ENCODE peak calls at places on chromosomes 7 and 10, in four cellular contexts. One of them, this sample, is unnamed. For H3K4me1, the result is how much of the 10 kb centered on the place peaks cover.

GRCh38 chr7:106569500-106569929 is 91.4 kb downstream of the CCDC71L start:
- DNase-seq in ovary: no peak
- DNase-seq in Peyer's patch: no peak
- DNase-seq in BE2C: no peak
- DNase-seq in this sample: no peak

GRCh38 chr10:77287647-77288120 is 349.9 kb downstream of the KCNMA1 start:
- DNase-seq in ovary: no peak
- DNase-seq in Peyer's patch: no peak
- DNase-seq in BE2C: no peak
- DNase-seq in this sample: no peak

GRCh38 chr7:19982841-19983835 is 209.7 kb upstream of the TMEM196 start:
- DNase-seq in ovary: peak
- DNase-seq in Peyer's patch: peak
- DNase-seq in BE2C: peak
- DNase-seq in this sample: peak

GRCh38 chr10:49410365-49411074 is 14.6 kb upstream of the DRGX start:
- DNase-seq in ovary: no peak
- DNase-seq in Peyer's patch: no peak
- DNase-seq in BE2C: no peak
- DNase-seq in this sample: no peak

GRCh38 chr10:42933454-42934340 is 143.2 kb upstream of the RET start:
- DNase-seq in ovary: no peak
- DNase-seq in Peyer's patch: peak
- DNase-seq in BE2C: peak
- DNase-seq in this sample: no peak

GRCh38 chr7:29920491-29920890 is 69.1 kb downstream of the SCRN1 start:
- DNase-seq in ovary: no peak
- DNase-seq in Peyer's patch: no peak
- DNase-seq in BE2C: no peak
- DNase-seq in this sample: no peak

GRCh38 chr7:25095516-25096345 is 29.3 kb downstream of the CYCS start:
- DNase-seq in ovary: no peak
- DNase-seq in Peyer's patch: no peak
- DNase-seq in BE2C: no peak
- DNase-seq in this sample: no peak

GRCh38 chr7:100222445-100223132 is 2.8 kb downstream of the PVRIG start:
- DNase-seq in ovary: no peak
- DNase-seq in Peyer's patch: no peak
- DNase-seq in BE2C: no peak
- DNase-seq in this sample: no peak

GRCh38 chr10:48377751-48378585 is 71.5 kb downstream of the MAPK8 start:
- DNase-seq in ovary: no peak
- DNase-seq in Peyer's patch: no peak
- DNase-seq in BE2C: no peak
- DNase-seq in this sample: no peak

GRCh38 chr7:140867467-140868314 is 57.0 kb downstream of the BRAF start:
- DNase-seq in ovary: no peak
- DNase-seq in Peyer's patch: no peak
- DNase-seq in BE2C: no peak
- DNase-seq in this sample: no peak

DNA sequence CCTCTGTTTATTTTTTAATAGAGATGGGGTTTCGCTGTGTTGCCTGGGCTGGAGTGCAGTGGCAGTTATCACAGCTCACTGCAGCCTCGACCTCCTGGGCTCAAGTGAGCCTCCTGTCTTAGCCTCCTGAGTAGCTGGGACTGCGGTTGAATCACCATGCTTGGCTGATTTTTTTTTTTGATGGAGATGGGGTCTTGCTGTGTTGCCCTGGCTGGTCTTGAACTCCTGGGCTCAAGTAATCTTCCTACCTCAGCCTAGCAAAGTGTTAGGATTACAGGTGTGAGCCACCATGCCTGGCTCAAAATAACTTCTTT is 8.1 kb downstream of the DYNC2I1 start:
- DNase-seq in ovary: no peak
- DNase-seq in Peyer's patch: no peak
- DNase-seq in BE2C: no peak
- DNase-seq in this sample: no peak
- H3K4me3 ChIP-seq in ovary: no peak
- H3K4me3 ChIP-seq in Peyer's patch: peak
- H3K4me3 ChIP-seq in BE2C: peak
- H3K4me3 ChIP-seq in this sample: no peak

DNA sequence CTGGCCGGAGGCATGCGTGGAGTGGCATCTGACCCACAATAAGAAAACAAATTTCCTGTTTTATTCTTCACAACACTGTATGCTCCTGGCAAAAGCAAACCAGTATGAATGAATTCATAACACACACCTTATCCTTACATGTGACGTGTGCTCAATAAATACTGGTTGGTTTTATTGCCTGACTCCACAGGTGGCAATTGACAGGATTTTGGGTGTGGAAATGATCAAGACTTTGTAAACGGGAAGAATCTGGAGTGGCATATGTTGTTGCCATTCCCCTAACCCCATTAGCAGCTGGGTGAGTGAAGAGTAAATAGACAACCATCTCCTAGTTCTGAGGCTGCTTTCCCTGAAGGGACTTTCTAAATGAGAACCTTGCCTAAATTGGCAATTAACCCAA is 215.5 kb upstream of the AOAH start:
- DNase-seq in ovary: no peak
- DNase-seq in Peyer's patch: no peak
- DNase-seq in BE2C: no peak
- DNase-seq in this sample: no peak
- H3K4me1 ChIP-seq in ovary: under half
- H3K4me1 ChIP-seq in Peyer's patch: under half
- H3K4me1 ChIP-seq in BE2C: under half
- H3K4me1 ChIP-seq in this sample: under half

DNA sequence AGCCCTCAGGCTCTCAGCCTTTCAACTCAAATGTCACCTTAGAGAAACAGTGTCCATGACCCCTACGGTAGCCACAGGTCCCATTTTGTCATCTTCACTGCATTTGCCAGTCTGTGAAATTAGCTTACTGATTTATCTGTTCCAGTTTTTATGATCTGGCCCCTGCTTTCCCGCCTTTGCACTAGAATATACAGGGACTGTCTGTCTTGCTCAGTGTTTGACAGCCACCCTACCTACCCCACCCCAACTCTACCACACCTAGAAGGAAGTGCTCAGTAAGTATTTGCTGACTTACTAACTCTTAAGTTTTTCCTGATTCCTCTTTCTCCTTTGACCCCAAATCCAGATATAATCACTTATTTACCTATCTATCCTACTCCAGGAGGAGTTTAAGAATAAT is 49.5 kb downstream of the CREB3L2 start:
- DNase-seq in ovary: no peak
- DNase-seq in Peyer's patch: no peak
- DNase-seq in BE2C: no peak
- DNase-seq in this sample: no peak
- H3K4me3 ChIP-seq in ovary: no peak
- H3K4me3 ChIP-seq in Peyer's patch: no peak
- H3K4me3 ChIP-seq in BE2C: no peak
- H3K4me3 ChIP-seq in this sample: no peak

GRCh38 chr7:1064581-1064980 is 20.2 kb downstream of the GPR146 start:
- DNase-seq in ovary: no peak
- DNase-seq in Peyer's patch: no peak
- DNase-seq in BE2C: no peak
- DNase-seq in this sample: no peak

GRCh38 chr7:1061180-1061579 is 16.8 kb downstream of the GPR146 start:
- DNase-seq in ovary: no peak
- DNase-seq in Peyer's patch: no peak
- DNase-seq in BE2C: no peak
- DNase-seq in this sample: no peak

GRCh38 chr7:1060315-1061080 is 16.2 kb downstream of the GPR146 start:
- DNase-seq in ovary: no peak
- DNase-seq in Peyer's patch: no peak
- DNase-seq in BE2C: no peak
- DNase-seq in this sample: no peak

GRCh38 chr7:1063361-1063760 is 19.0 kb downstream of the GPR146 start:
- DNase-seq in ovary: no peak
- DNase-seq in Peyer's patch: no peak
- DNase-seq in BE2C: no peak
- DNase-seq in this sample: no peak

DNA sequence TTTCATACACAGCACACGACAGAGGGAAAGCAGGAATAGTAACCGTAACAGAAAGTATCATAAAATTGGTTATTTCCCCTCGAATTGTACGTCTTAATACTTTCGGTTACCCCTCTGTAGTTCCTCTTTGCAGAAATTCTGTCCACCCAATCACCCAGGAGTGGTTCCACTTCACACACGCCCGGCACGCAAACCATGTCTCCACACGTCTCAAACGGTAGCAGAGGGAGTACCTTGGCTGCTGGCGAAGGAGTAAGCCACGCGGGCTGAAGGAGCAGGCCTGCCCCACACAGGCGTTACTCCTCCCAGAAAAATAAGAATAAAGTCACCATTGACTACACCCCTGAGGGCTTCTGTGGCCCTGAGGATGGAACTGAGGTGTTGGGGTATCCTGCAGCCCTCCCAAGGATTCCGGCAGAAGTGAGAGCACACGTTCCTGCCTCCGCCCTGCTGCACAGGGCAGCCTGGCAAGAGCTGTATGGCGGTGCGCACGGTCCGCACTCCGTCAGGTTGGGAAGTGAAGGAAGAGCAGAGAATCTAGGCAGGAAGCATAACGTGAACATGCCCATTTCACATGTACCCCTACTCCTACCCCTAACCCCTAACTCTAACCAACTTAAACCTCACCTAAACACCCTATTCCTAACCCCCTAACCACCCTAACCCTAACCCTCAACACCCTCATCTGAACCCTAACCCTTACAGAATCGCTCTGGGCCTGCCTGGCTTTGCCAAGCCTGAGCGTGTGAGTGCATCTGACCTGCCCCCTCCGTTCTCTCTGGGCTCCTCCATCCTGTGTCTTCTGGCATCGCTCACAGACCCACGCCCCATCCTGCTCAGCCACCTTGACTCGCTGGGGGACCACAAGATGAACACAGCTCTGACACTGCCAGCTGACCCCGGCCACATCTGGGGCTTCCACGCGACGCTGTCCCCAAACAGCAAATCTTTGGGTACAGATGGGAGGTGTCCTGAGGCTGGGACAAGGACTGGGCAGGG is 18.2 kb downstream of the GPR146 start:
- DNase-seq in ovary: no peak
- DNase-seq in Peyer's patch: no peak
- DNase-seq in BE2C: no peak
- DNase-seq in this sample: no peak
- H3K4me1 ChIP-seq in ovary: under half
- H3K4me1 ChIP-seq in Peyer's patch: under half
- H3K4me1 ChIP-seq in BE2C: under half
- H3K4me1 ChIP-seq in this sample: under half

GRCh38 chr10:121597504-121598241 is 571 bp downstream of the FGFR2 start:
- DNase-seq in ovary: peak
- DNase-seq in Peyer's patch: no peak
- DNase-seq in BE2C: peak
- DNase-seq in this sample: no peak
- H3K4me3 ChIP-seq in ovary: peak
- H3K4me3 ChIP-seq in Peyer's patch: peak
- H3K4me3 ChIP-seq in BE2C: peak
- H3K4me3 ChIP-seq in this sample: peak

GRCh38 chr7:145928937-145929336 is 187.7 kb upstream of the CNTNAP2 start:
- DNase-seq in ovary: no peak
- DNase-seq in Peyer's patch: no peak
- DNase-seq in BE2C: no peak
- DNase-seq in this sample: no peak
- H3K4me1 ChIP-seq in ovary: under half
- H3K4me1 ChIP-seq in Peyer's patch: under half
- H3K4me1 ChIP-seq in BE2C: under half
- H3K4me1 ChIP-seq in this sample: under half